ENCODE peak calls at places on chromosome 22, in four cellular contexts. One of them, this sample, is unnamed.

GRCh38 chr22:40583058-40583741 is 53.3 kb downstream of the MRTFA start:
- DNase-seq in suprapubic skin: no peak
- DNase-seq in breast epithelium: no peak
- DNase-seq in spleen: no peak
- DNase-seq in this sample: peak; percentile 18

GRCh38 chr22:43515411-43515810 is 103.6 kb downstream of the MPPED1 start:
- DNase-seq in spleen: no peak
- DNase-seq in suprapubic skin: no peak
- DNase-seq in breast epithelium: no peak
- DNase-seq in this sample: no peak

GRCh38 chr22:20807315-20807752 is 33.4 kb downstream of the SERPIND1 start:
- DNase-seq in breast epithelium: no peak
- DNase-seq in spleen: no peak
- DNase-seq in suprapubic skin: no peak
- DNase-seq in this sample: no peak

GRCh38 chr22:27771637-27772369 is 29.8 kb downstream of the MN1 start:
- DNase-seq in spleen: no peak
- DNase-seq in breast epithelium: no peak
- DNase-seq in suprapubic skin: no peak
- DNase-seq in this sample: no peak

GRCh38 chr22:20487715-20488114 is 7.9 kb downstream of the KLHL22 start:
- DNase-seq in breast epithelium: no peak
- DNase-seq in suprapubic skin: no peak
- DNase-seq in spleen: no peak
- DNase-seq in this sample: no peak

GRCh38 chr22:44037519-44038370 is 13.6 kb downstream of the PARVB start:
- DNase-seq in suprapubic skin: no peak
- DNase-seq in spleen: no peak
- DNase-seq in breast epithelium: no peak
- DNase-seq in this sample: no peak

GRCh38 chr22:42296381-42296853 is 26.0 kb upstream of the TCF20 start:
- DNase-seq in spleen: no peak
- DNase-seq in suprapubic skin: no peak
- DNase-seq in breast epithelium: no peak
- DNase-seq in this sample: no peak

GRCh38 chr22:43171607-43172006 is 15.3 kb downstream of the TTLL12 start:
- DNase-seq in suprapubic skin: no peak
- DNase-seq in breast epithelium: no peak
- DNase-seq in spleen: peak; percentile 42
- DNase-seq in this sample: no peak

GRCh38 chr22:49724893-49725489 is 102.7 kb downstream of the BRD1 start:
- DNase-seq in suprapubic skin: no peak
- DNase-seq in spleen: peak; percentile 88
- DNase-seq in breast epithelium: no peak
- DNase-seq in this sample: peak; percentile 93

GRCh38 chr22:23896523-23897186 is 2.5 kb downstream of the MIF start:
- DNase-seq in breast epithelium: no peak
- DNase-seq in suprapubic skin: no peak
- DNase-seq in spleen: no peak
- DNase-seq in this sample: no peak

GRCh38 chr22:19763141-19764049 is 2.8 kb downstream of the TBX1 start:
- DNase-seq in spleen: no peak
- DNase-seq in suprapubic skin: no peak
- DNase-seq in breast epithelium: no peak
- DNase-seq in this sample: no peak

GRCh38 chr22:48622891-48623545 is 1204.7 kb downstream of the BRD1 start:
- DNase-seq in suprapubic skin: no peak
- DNase-seq in breast epithelium: no peak
- DNase-seq in spleen: no peak
- DNase-seq in this sample: no peak

GRCh38 chr22:19942071-19942885 is 660 bp upstream of the TXNRD2 start:
- DNase-seq in breast epithelium: no peak
- DNase-seq in spleen: no peak
- DNase-seq in suprapubic skin: no peak
- DNase-seq in this sample: no peak

GRCh38 chr22:42177891-42178336 is 47.3 kb upstream of the CYP2D6 start:
- DNase-seq in breast epithelium: no peak
- DNase-seq in spleen: no peak
- DNase-seq in suprapubic skin: no peak
- DNase-seq in this sample: no peak

GRCh38 chr22:40922484-40923303 is 28.5 kb upstream of the RBX1 start:
- DNase-seq in suprapubic skin: no peak
- DNase-seq in breast epithelium: no peak
- DNase-seq in spleen: no peak
- DNase-seq in this sample: peak; percentile 14

GRCh38 chr22:41249442-41249841 is 8.7 kb upstream of the CHADL start:
- DNase-seq in suprapubic skin: no peak
- DNase-seq in spleen: no peak
- DNase-seq in breast epithelium: no peak
- DNase-seq in this sample: no peak

GRCh38 chr22:24006207-24006913 is 1.1 kb upstream of the GSTT4 start:
- DNase-seq in spleen: no peak
- DNase-seq in breast epithelium: no peak
- DNase-seq in suprapubic skin: no peak
- DNase-seq in this sample: no peak

GRCh38 chr22:48578138-48579034 is 1249.3 kb downstream of the BRD1 start:
- DNase-seq in breast epithelium: no peak
- DNase-seq in suprapubic skin: no peak
- DNase-seq in spleen: no peak
- DNase-seq in this sample: no peak

GRCh38 chr22:20396639-20397038 is 2.7 kb downstream of the ZNF74 start:
- DNase-seq in spleen: no peak
- DNase-seq in breast epithelium: no peak
- DNase-seq in suprapubic skin: no peak
- DNase-seq in this sample: no peak

GRCh38 chr22:46007003-46007847 is 30.3 kb upstream of the WNT7B start:
- DNase-seq in breast epithelium: peak; percentile 73
- DNase-seq in spleen: peak; percentile 89
- DNase-seq in suprapubic skin: peak; percentile 88
- DNase-seq in this sample: no peak

GRCh38 chr22:46008836-46009596 is 32.1 kb upstream of the WNT7B start:
- DNase-seq in breast epithelium: no peak
- DNase-seq in spleen: peak; percentile 51
- DNase-seq in suprapubic skin: peak; percentile 55
- DNase-seq in this sample: no peak

GRCh38 chr22:46006379-46007002 is 29.5 kb upstream of the WNT7B start:
- DNase-seq in spleen: peak; percentile 98
- DNase-seq in breast epithelium: peak; percentile 89
- DNase-seq in suprapubic skin: peak; percentile 97
- DNase-seq in this sample: peak; percentile 98

GRCh38 chr22:46008291-46008690 is 31.3 kb upstream of the WNT7B start:
- DNase-seq in spleen: no peak
- DNase-seq in breast epithelium: no peak
- DNase-seq in suprapubic skin: no peak
- DNase-seq in this sample: no peak

DNA sequence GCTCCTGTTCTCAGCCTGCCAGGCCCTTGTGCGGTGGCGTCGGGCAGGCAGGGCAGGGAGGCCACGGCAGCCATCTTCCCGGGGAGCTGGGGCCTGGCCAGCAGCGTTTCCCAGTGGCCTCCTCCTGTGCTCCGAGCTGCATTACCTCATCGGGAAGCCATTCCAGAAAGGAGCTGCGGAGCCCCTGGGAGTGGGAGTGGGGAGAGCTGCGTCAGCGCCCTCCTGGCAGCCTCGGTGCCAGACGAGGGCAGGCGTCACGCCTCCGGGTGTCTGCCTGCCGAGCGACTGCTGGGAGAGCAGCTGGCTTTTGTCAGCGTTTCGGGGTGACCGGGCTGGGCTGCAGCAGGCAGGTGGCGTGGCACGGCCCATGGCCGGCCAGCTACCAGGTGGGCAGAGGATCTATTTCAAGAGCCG is 30.9 kb upstream of the WNT7B start:
- DNase-seq in spleen: peak; percentile 81
- DNase-seq in suprapubic skin: peak; percentile 93
- DNase-seq in breast epithelium: peak; percentile 90
- DNase-seq in this sample: no peak
- TF ChIP-seq POLR2AphosphoS5 in spleen: peak; percentile 77
- TF ChIP-seq POLR2AphosphoS5 in suprapubic skin: peak; percentile 65
- TF ChIP-seq POLR2AphosphoS5 in breast epithelium: peak; percentile 77
- TF ChIP-seq POLR2AphosphoS5 in this sample: no peak

GRCh38 chr22:37196539-37197450 is 8.7 kb upstream of the C1QTNF6 start:
- DNase-seq in suprapubic skin: peak; percentile 88
- DNase-seq in spleen: peak; percentile 87
- DNase-seq in breast epithelium: peak; percentile 79
- DNase-seq in this sample: no peak
- TF ChIP-seq POLR2AphosphoS5 in suprapubic skin: no peak
- TF ChIP-seq POLR2AphosphoS5 in spleen: peak; percentile 75
- TF ChIP-seq POLR2AphosphoS5 in breast epithelium: peak; percentile 86
- TF ChIP-seq POLR2AphosphoS5 in this sample: no peak

GRCh38 chr22:38267086-38267485 is 5.7 kb downstream of the TMEM184B start:
- DNase-seq in spleen: no peak
- DNase-seq in breast epithelium: no peak
- DNase-seq in suprapubic skin: no peak
- DNase-seq in this sample: no peak
- TF ChIP-seq POLR2AphosphoS5 in spleen: no peak
- TF ChIP-seq POLR2AphosphoS5 in breast epithelium: peak; percentile 23
- TF ChIP-seq POLR2AphosphoS5 in suprapubic skin: no peak
- TF ChIP-seq POLR2AphosphoS5 in this sample: no peak

GRCh38 chr22:30422481-30423295 is 2.9 kb upstream of the MTFP1 start:
- DNase-seq in spleen: no peak
- DNase-seq in suprapubic skin: peak; percentile 90
- DNase-seq in breast epithelium: peak; percentile 71
- DNase-seq in this sample: no peak
- TF ChIP-seq POLR2AphosphoS5 in spleen: no peak
- TF ChIP-seq POLR2AphosphoS5 in suprapubic skin: peak; percentile 82
- TF ChIP-seq POLR2AphosphoS5 in breast epithelium: no peak
- TF ChIP-seq POLR2AphosphoS5 in this sample: no peak

DNA sequence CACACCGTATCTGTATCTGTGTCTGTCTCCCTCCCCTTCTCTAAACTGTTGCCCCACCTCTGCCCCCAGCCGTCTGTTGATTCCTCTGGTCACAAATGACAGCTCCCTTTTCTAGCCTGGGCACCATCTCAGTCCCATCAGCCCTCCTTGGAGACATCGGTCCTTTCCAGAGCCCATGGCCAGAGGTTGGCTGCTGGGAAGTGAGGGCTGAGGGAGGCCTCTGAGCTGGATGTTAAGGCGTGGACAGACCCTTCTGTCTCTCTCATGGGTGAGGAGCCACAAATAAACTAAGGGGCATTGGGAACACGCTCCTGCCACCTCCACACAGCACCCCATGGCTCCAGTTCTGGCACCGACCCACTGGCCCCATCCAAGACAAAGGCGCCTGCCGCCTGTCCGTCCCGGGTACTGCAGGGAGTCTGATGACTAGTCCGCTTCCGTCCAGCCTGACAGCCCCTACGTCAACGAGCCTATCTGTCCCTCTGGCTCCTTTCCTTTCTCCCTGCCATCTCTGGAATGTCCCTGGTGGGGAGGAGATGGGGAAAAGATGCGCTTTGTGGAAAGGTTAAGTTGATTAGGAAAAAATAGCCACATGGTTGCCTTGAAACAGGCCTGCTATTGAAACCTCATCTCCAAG is 10.5 kb downstream of the PDGFB start:
- DNase-seq in spleen: no peak
- DNase-seq in suprapubic skin: no peak
- DNase-seq in breast epithelium: no peak
- DNase-seq in this sample: no peak
- TF ChIP-seq POLR2AphosphoS5 in spleen: peak; percentile 17
- TF ChIP-seq POLR2AphosphoS5 in suprapubic skin: no peak
- TF ChIP-seq POLR2AphosphoS5 in breast epithelium: no peak
- TF ChIP-seq POLR2AphosphoS5 in this sample: no peak

GRCh38 chr22:35126993-35127392 is 61.0 kb downstream of the ISX start:
- DNase-seq in breast epithelium: no peak
- DNase-seq in suprapubic skin: no peak
- DNase-seq in spleen: no peak
- DNase-seq in this sample: no peak
- TF ChIP-seq POLR2AphosphoS5 in breast epithelium: no peak
- TF ChIP-seq POLR2AphosphoS5 in suprapubic skin: no peak
- TF ChIP-seq POLR2AphosphoS5 in spleen: no peak
- TF ChIP-seq POLR2AphosphoS5 in this sample: no peak

This sample was measured in GM12891.